ENCODE peak calls at places on chromosome 2, in ten cellular contexts. G is Right ventricle myocardium superior; U is transverse colon; F is CD4-positive, alpha-beta memory T cell; Y is AG09319; I is nephron progenitor cell; R is NT2/D1; V is ELF-1; Z is GM10248; H is activated T-cell treated with anti-CD3 and anti-CD28 coated beads for 1 hour. D is an unnamed sample.

GRCh38 chr2:235495373-235496238 is 1.8 kb downstream of the AGAP1 start:
- DNase-seq in H (no peak), R (no peak), G (no peak), V (no peak), U (no peak), Y (no peak), F (no peak), Z (no peak), I (no peak), D (no peak)

GRCh38 chr2:236168110-236169067 is at the start of gene GBX2:
- DNase-seq in H (no peak), G (no peak), Z (no peak), I (peak; percentile 88), Y (no peak), U (peak; percentile 28), V (peak; percentile 92), R (no peak), F (no peak), D (no peak)

GRCh38 chr2:210961249-210961648 is 404.9 kb downstream of the CPS1 start:
- DNase-seq in Z (no peak), Y (no peak), V (no peak), H (no peak), R (no peak), F (no peak), I (no peak), U (no peak), G (no peak), D (no peak)

GRCh38 chr2:66675596-66675995 is 240.7 kb downstream of the MEIS1 start:
- DNase-seq in I (no peak), G (no peak), F (no peak), V (no peak), H (no peak), Y (no peak), R (no peak), U (no peak), Z (no peak), D (no peak)

GRCh38 chr2:138364554-138365162 is 136.9 kb upstream of the SPOPL start:
- DNase-seq in I (no peak), V (no peak), Z (no peak), G (no peak), H (no peak), U (no peak), Y (peak; percentile 46), R (no peak), F (no peak), D (peak; percentile 67)

GRCh38 chr2:79876430-79876829 is 363.6 kb downstream of the CTNNA2 start:
- DNase-seq in F (no peak), G (no peak), I (peak; percentile 22), U (no peak), H (no peak), R (no peak), V (peak; percentile 17), Y (no peak), Z (peak; percentile 18), D (no peak)

GRCh38 chr2:226623587-226624368 is 175.8 kb downstream of the IRS1 start:
- DNase-seq in H (no peak), F (no peak), G (no peak), Z (no peak), Y (no peak), V (no peak), R (no peak), I (no peak), U (no peak), D (no peak)

GRCh38 chr2:41994661-41995060 is 53.2 kb upstream of the PKDCC start:
- DNase-seq in G (no peak), U (no peak), F (no peak), Z (no peak), H (no peak), Y (no peak), I (no peak), V (no peak), R (no peak), D (no peak)

GRCh38 chr2:222751821-222752719 is 80.6 kb downstream of the MOGAT1 start:
- DNase-seq in I (no peak), H (no peak), Y (no peak), V (no peak), R (no peak), U (no peak), F (no peak), Z (no peak), G (no peak), D (no peak)

GRCh38 chr2:174729797-174730529 is 34.3 kb downstream of the CHRNA1 start:
- DNase-seq in G (no peak), V (peak; percentile 79), Y (no peak), I (no peak), F (peak; percentile 32), U (no peak), Z (no peak), H (no peak), R (no peak), D (no peak)

GRCh38 chr2:145114726-145115125 is 594.8 kb upstream of the ZEB2 start:
- DNase-seq in G (no peak), Z (no peak), Y (peak; percentile 14), U (no peak), F (no peak), H (no peak), I (no peak), R (no peak), V (no peak), D (no peak)

GRCh38 chr2:215409331-215410127 is 26.3 kb downstream of the FN1 start:
- DNase-seq in F (no peak), Z (no peak), I (no peak), V (no peak), Y (no peak), U (no peak), R (no peak), G (no peak), H (no peak), D (no peak)

GRCh38 chr2:118321436-118322100 is 233.3 kb downstream of the INSIG2 start:
- DNase-seq in V (peak; percentile 92), I (no peak), U (no peak), H (no peak), G (no peak), Y (no peak), R (no peak), F (no peak), Z (no peak), D (no peak)

GRCh38 chr2:177036754-177037153 is 175.8 kb upstream of the HNRNPA3 start:
- DNase-seq in F (no peak), G (no peak), Z (no peak), I (no peak), V (no peak), Y (no peak), U (no peak), R (no peak), H (no peak), D (no peak)

GRCh38 chr2:38498039-38498438 is 104.7 kb downstream of the HNRNPLL start:
- DNase-seq in U (no peak), H (no peak), Y (no peak), I (peak; percentile 34), Z (peak; percentile 54), R (no peak), F (no peak), G (peak; percentile 47), V (peak; percentile 10), D (no peak)

GRCh38 chr2:82789886-82790276 is 1669.2 kb downstream of the SUCLG1 start:
- DNase-seq in H (no peak), Z (no peak), I (no peak), V (no peak), R (no peak), U (no peak), F (no peak), Y (no peak), G (no peak), D (no peak)

GRCh38 chr2:222859786-222860726 is 780 bp upstream of the ACSL3 start:
- DNase-seq in Z (no peak), Y (no peak), F (no peak), I (peak; percentile 10), R (peak; percentile 43), U (peak; percentile 66), G (peak; percentile 55), H (no peak), V (peak; percentile 85), D (no peak)

GRCh38 chr2:64937341-64938230 is 51.6 kb upstream of the SLC1A4 start:
- DNase-seq in R (no peak), V (no peak), Y (no peak), G (peak; percentile 67), F (no peak), U (peak; percentile 66), Z (no peak), I (no peak), H (no peak), D (no peak)

GRCh38 chr2:3677436-3677835 is 19.4 kb downstream of the ALLC start:
- DNase-seq in U (no peak), G (no peak), Z (no peak), H (no peak), R (no peak), I (no peak), Y (no peak), F (no peak), V (no peak), D (no peak)

GRCh38 chr2:29281086-29281485 is 165.9 kb downstream of the CLIP4 start:
- DNase-seq in U (no peak), Z (no peak), I (no peak), R (no peak), V (no peak), G (no peak), H (no peak), F (no peak), Y (no peak), D (no peak)

GRCh38 chr2:54871457-54872103 is 148.1 kb downstream of the EML6 start:
- DNase-seq in U (no peak), H (no peak), Y (no peak), I (no peak), Z (no peak), V (no peak), R (no peak), F (no peak), G (no peak), D (peak; percentile 8)

GRCh38 chr2:176079285-176079830 is 4.4 kb downstream of the EVX2 start:
- DNase-seq in R (no peak), I (peak; percentile 44), V (peak; percentile 82), F (no peak), H (no peak), Y (no peak), Z (no peak), G (no peak), U (no peak), D (no peak)

GRCh38 chr2:48605482-48606175 is 12.0 kb upstream of the GTF2A1L start:
- DNase-seq in V (no peak), F (no peak), G (no peak), H (no peak), R (no peak), Y (no peak), I (no peak), U (no peak), Z (no peak), D (no peak)

GRCh38 chr2:158756331-158756730 is 38.8 kb upstream of the DAPL1 start:
- DNase-seq in G (no peak), I (no peak), V (no peak), F (no peak), Y (no peak), R (no peak), U (no peak), Z (no peak), H (no peak), D (no peak)

GRCh38 chr2:142863485-142863921 is 14.0 kb upstream of the KYNU start:
- DNase-seq in G (no peak), H (no peak), F (no peak), V (no peak), Z (no peak), U (no peak), Y (peak; percentile 23), I (no peak), R (no peak), D (no peak)

GRCh38 chr2:98505991-98506664 is 61.5 kb downstream of the INPP4A start:
- DNase-seq in G (no peak), U (no peak), Y (no peak), Z (no peak), H (no peak), F (no peak), R (no peak), V (no peak), I (no peak), D (no peak)

GRCh38 chr2:200172944-200173481 is 133.5 kb upstream of the SPATS2L start:
- DNase-seq in U (no peak), H (no peak), Y (peak; percentile 72), Z (no peak), F (no peak), R (no peak), G (no peak), V (no peak), I (no peak), D (peak; percentile 77)

GRCh38 chr2:53505814-53506213 is 261.8 kb upstream of the CHAC2 start:
- DNase-seq in G (no peak), H (no peak), U (no peak), Z (no peak), R (no peak), Y (no peak), F (no peak), V (peak; percentile 77), I (no peak), D (no peak)

D was measured in AG09309.